ENCODE peak calls at places on chromosomes 1 and 21, in seven cellular contexts. O, B, Q, Z, N, H and V are unnamed samples.

GRCh38 chr1:214316597-214316996 is 35.6 kb downstream of the SMYD2 start:
- DNase-seq in O (no peak), B (no peak), Q (peak), Z (no peak), N (no peak), H (no peak), V (no peak)

GRCh38 chr1:245067257-245067656 is 87.5 kb upstream of the KIF26B start:
- DNase-seq in O (no peak), B (no peak), Q (no peak), Z (no peak), N (no peak), H (no peak), V (no peak)

GRCh38 chr1:45864124-45864721 is 60.8 kb downstream of the MAST2 start:
- DNase-seq in O (no peak), B (no peak), Q (peak), Z (no peak), N (no peak), H (no peak), V (no peak)

GRCh38 chr1:107493111-107493716 is 352.4 kb downstream of the NTNG1 start:
- DNase-seq in O (no peak), B (no peak), Q (no peak), Z (no peak), N (no peak), H (no peak), V (no peak)

GRCh38 chr1:81424056-81424455 is 376.7 kb upstream of the ADGRL2 start:
- DNase-seq in O (no peak), B (no peak), Q (no peak), Z (no peak), N (no peak), H (no peak), V (no peak)

GRCh38 chr1:92599184-92599583 is 112.5 kb upstream of the GFI1 start:
- DNase-seq in O (no peak), B (no peak), Q (peak), Z (peak), N (no peak), H (no peak), V (peak)

GRCh38 chr1:184810735-184811316 is 56.2 kb upstream of the EDEM3 start:
- DNase-seq in O (no peak), B (no peak), Q (no peak), Z (no peak), N (no peak), H (no peak), V (no peak)

GRCh38 chr1:36771678-36772284 is 262.5 kb downstream of the GRIK3 start:
- DNase-seq in O (no peak), B (no peak), Q (no peak), Z (no peak), N (no peak), H (peak), V (no peak)

GRCh38 chr1:148362141-148362929 is 120.8 kb downstream of the PPIAL4G start:
- DNase-seq in O (peak), B (no peak), Q (peak), Z (no peak), N (no peak), H (no peak), V (no peak)

GRCh38 chr1:2564815-2565415 is 8.7 kb downstream of the TNFRSF14 start:
- DNase-seq in O (no peak), B (no peak), Q (no peak), Z (no peak), N (no peak), H (no peak), V (no peak)

GRCh38 chr1:31785020-31785946 is 21.1 kb upstream of the ADGRB2 start:
- DNase-seq in O (no peak), B (peak), Q (no peak), Z (no peak), N (no peak), H (peak), V (no peak)

GRCh38 chr1:39268906-39269305 is 64.4 kb downstream of the MACF1 start:
- DNase-seq in O (peak), B (no peak), Q (peak), Z (no peak), N (no peak), H (no peak), V (no peak)

GRCh38 chr1:232805269-232806070 is at the start of gene MAP10:
- DNase-seq in O (peak), B (peak), Q (peak), Z (no peak), N (no peak), H (peak), V (peak)

GRCh38 chr1:89190017-89190416 is 8.7 kb downstream of the GBP4 start:
- DNase-seq in O (no peak), B (no peak), Q (no peak), Z (no peak), N (no peak), H (no peak), V (no peak)

GRCh38 chr1:209230319-209230718 is 353.2 kb upstream of the CAMK1G start:
- DNase-seq in O (no peak), B (no peak), Q (no peak), Z (no peak), N (no peak), H (no peak), V (no peak)

GRCh38 chr21:23534833-23535232 is 2072.4 kb downstream of the MRPL39 start:
- DNase-seq in O (no peak), B (no peak), Q (no peak), Z (no peak), N (no peak), H (no peak), V (no peak)